ENCODE peak calls at places on chromosomes 6 and 20, in eight cellular contexts. One of them, this sample, is unnamed.

GRCh38 chr6:100724222-100724621 is 156.9 kb downstream of the ASCC3 start:
- DNase-seq in T-helper 2 cell: no peak
- DNase-seq in stimulated activated CD8-positive, alpha-beta memory T cell treated with anti-CD3 and anti-CD28 coated beads, Interleukin-2, amount 100 ng/mL, for 48 hours: no peak
- DNase-seq in NCI-H345: no peak
- DNase-seq in hippocampal formation: no peak
- DNase-seq in H7: no peak
- DNase-seq in stimulated activated CD4-positive, alpha-beta T cell treated with anti-CD3 and anti-CD28 coated beads, Interleukin-4, amount 100 ng/mL, for 4 hours: no peak
- DNase-seq in HT1080: no peak
- DNase-seq in this sample: no peak

GRCh38 chr20:57653546-57653900 is 33.3 kb upstream of the ZBP1 start:
- DNase-seq in NCI-H345: no peak
- DNase-seq in stimulated activated CD4-positive, alpha-beta T cell treated with anti-CD3 and anti-CD28 coated beads, Interleukin-4, amount 100 ng/mL, for 4 hours: no peak
- DNase-seq in stimulated activated CD8-positive, alpha-beta memory T cell treated with anti-CD3 and anti-CD28 coated beads, Interleukin-2, amount 100 ng/mL, for 48 hours: no peak
- DNase-seq in hippocampal formation: no peak
- DNase-seq in T-helper 2 cell: no peak
- DNase-seq in H7: no peak
- DNase-seq in HT1080: no peak
- DNase-seq in this sample: no peak

GRCh38 chr6:18425218-18425617 is 38.1 kb downstream of the RNF144B start:
- DNase-seq in hippocampal formation: no peak
- DNase-seq in stimulated activated CD8-positive, alpha-beta memory T cell treated with anti-CD3 and anti-CD28 coated beads, Interleukin-2, amount 100 ng/mL, for 48 hours: no peak
- DNase-seq in NCI-H345: no peak
- DNase-seq in HT1080: no peak
- DNase-seq in T-helper 2 cell: no peak
- DNase-seq in stimulated activated CD4-positive, alpha-beta T cell treated with anti-CD3 and anti-CD28 coated beads, Interleukin-4, amount 100 ng/mL, for 4 hours: no peak
- DNase-seq in H7: no peak
- DNase-seq in this sample: no peak

GRCh38 chr6:6861995-6862394 is 245.8 kb upstream of the RREB1 start:
- DNase-seq in NCI-H345: no peak
- DNase-seq in hippocampal formation: no peak
- DNase-seq in HT1080: no peak
- DNase-seq in stimulated activated CD8-positive, alpha-beta memory T cell treated with anti-CD3 and anti-CD28 coated beads, Interleukin-2, amount 100 ng/mL, for 48 hours: no peak
- DNase-seq in stimulated activated CD4-positive, alpha-beta T cell treated with anti-CD3 and anti-CD28 coated beads, Interleukin-4, amount 100 ng/mL, for 4 hours: no peak
- DNase-seq in T-helper 2 cell: no peak
- DNase-seq in H7: no peak
- DNase-seq in this sample: no peak

GRCh38 chr20:663315-664090 is 10.5 kb upstream of the SRXN1 start:
- DNase-seq in H7: no peak
- DNase-seq in stimulated activated CD4-positive, alpha-beta T cell treated with anti-CD3 and anti-CD28 coated beads, Interleukin-4, amount 100 ng/mL, for 4 hours: no peak
- DNase-seq in hippocampal formation: no peak
- DNase-seq in NCI-H345: no peak
- DNase-seq in stimulated activated CD8-positive, alpha-beta memory T cell treated with anti-CD3 and anti-CD28 coated beads, Interleukin-2, amount 100 ng/mL, for 48 hours: peak; percentile 17
- DNase-seq in T-helper 2 cell: no peak
- DNase-seq in HT1080: no peak
- DNase-seq in this sample: no peak

GRCh38 chr6:140346461-140346860 is 972.0 kb upstream of the CITED2 start:
- DNase-seq in HT1080: no peak
- DNase-seq in stimulated activated CD4-positive, alpha-beta T cell treated with anti-CD3 and anti-CD28 coated beads, Interleukin-4, amount 100 ng/mL, for 4 hours: no peak
- DNase-seq in H7: no peak
- DNase-seq in T-helper 2 cell: no peak
- DNase-seq in stimulated activated CD8-positive, alpha-beta memory T cell treated with anti-CD3 and anti-CD28 coated beads, Interleukin-2, amount 100 ng/mL, for 48 hours: no peak
- DNase-seq in hippocampal formation: no peak
- DNase-seq in NCI-H345: no peak
- DNase-seq in this sample: peak; percentile 3

GRCh38 chr6:129498556-129498940 is 211.4 kb downstream of the ARHGAP18 start:
- DNase-seq in HT1080: no peak
- DNase-seq in stimulated activated CD4-positive, alpha-beta T cell treated with anti-CD3 and anti-CD28 coated beads, Interleukin-4, amount 100 ng/mL, for 4 hours: no peak
- DNase-seq in stimulated activated CD8-positive, alpha-beta memory T cell treated with anti-CD3 and anti-CD28 coated beads, Interleukin-2, amount 100 ng/mL, for 48 hours: no peak
- DNase-seq in hippocampal formation: no peak
- DNase-seq in NCI-H345: no peak
- DNase-seq in T-helper 2 cell: no peak
- DNase-seq in H7: no peak
- DNase-seq in this sample: no peak

GRCh38 chr6:142756215-142756630 is 188.8 kb downstream of the HIVEP2 start:
- DNase-seq in hippocampal formation: no peak
- DNase-seq in T-helper 2 cell: no peak
- DNase-seq in H7: peak; percentile 19
- DNase-seq in NCI-H345: no peak
- DNase-seq in HT1080: peak; percentile 78
- DNase-seq in stimulated activated CD4-positive, alpha-beta T cell treated with anti-CD3 and anti-CD28 coated beads, Interleukin-4, amount 100 ng/mL, for 4 hours: no peak
- DNase-seq in stimulated activated CD8-positive, alpha-beta memory T cell treated with anti-CD3 and anti-CD28 coated beads, Interleukin-2, amount 100 ng/mL, for 48 hours: no peak
- DNase-seq in this sample: peak; percentile 5

GRCh38 chr6:129889580-129889979 is 28.5 kb upstream of the TMEM244 start:
- DNase-seq in stimulated activated CD8-positive, alpha-beta memory T cell treated with anti-CD3 and anti-CD28 coated beads, Interleukin-2, amount 100 ng/mL, for 48 hours: no peak
- DNase-seq in T-helper 2 cell: no peak
- DNase-seq in NCI-H345: no peak
- DNase-seq in stimulated activated CD4-positive, alpha-beta T cell treated with anti-CD3 and anti-CD28 coated beads, Interleukin-4, amount 100 ng/mL, for 4 hours: no peak
- DNase-seq in HT1080: peak; percentile 86
- DNase-seq in hippocampal formation: no peak
- DNase-seq in H7: no peak
- DNase-seq in this sample: peak; percentile 17

This sample was measured in H4.